ENCODE peak calls at places on chromosomes 1 and 21, in seven cellular contexts. One of them, this sample, is unnamed.

GRCh38 chr1:169906938-169907337 is 13.2 kb upstream of the SCYL3 start:
- DNase-seq in GM12878: no peak
- DNase-seq in SK-N-SH: no peak
- DNase-seq in HepG2: no peak
- DNase-seq in GM12891: no peak
- DNase-seq in H1: no peak
- DNase-seq in GM12892: no peak
- DNase-seq in this sample: no peak

GRCh38 chr1:63935148-63935547 is 161.3 kb downstream of the ROR1 start:
- DNase-seq in GM12878: no peak
- DNase-seq in SK-N-SH: peak
- DNase-seq in HepG2: no peak
- DNase-seq in GM12891: no peak
- DNase-seq in H1: no peak
- DNase-seq in GM12892: no peak
- DNase-seq in this sample: no peak

GRCh38 chr1:41357451-41358151 is 3.6 kb upstream of the FOXO6 start:
- DNase-seq in GM12878: no peak
- DNase-seq in SK-N-SH: peak
- DNase-seq in HepG2: no peak
- DNase-seq in GM12891: no peak
- DNase-seq in H1: peak
- DNase-seq in GM12892: no peak
- DNase-seq in this sample: no peak

GRCh38 chr1:153548722-153549695 is at the start of gene S100A3:
- DNase-seq in GM12878: no peak
- DNase-seq in SK-N-SH: no peak
- DNase-seq in HepG2: no peak
- DNase-seq in GM12891: no peak
- DNase-seq in H1: no peak
- DNase-seq in GM12892: no peak
- DNase-seq in this sample: no peak

GRCh38 chr21:22575165-22575584 is 1577.0 kb downstream of the NCAM2 start:
- DNase-seq in GM12878: no peak
- DNase-seq in SK-N-SH: peak
- DNase-seq in HepG2: no peak
- DNase-seq in GM12891: no peak
- DNase-seq in H1: peak
- DNase-seq in GM12892: no peak
- DNase-seq in this sample: peak

GRCh38 chr1:180778782-180779398 is 133.8 kb upstream of the KIAA1614 start:
- DNase-seq in GM12878: no peak
- DNase-seq in SK-N-SH: peak
- DNase-seq in HepG2: peak
- DNase-seq in GM12891: no peak
- DNase-seq in H1: no peak
- DNase-seq in GM12892: no peak
- DNase-seq in this sample: peak

GRCh38 chr21:45993210-45994085 is 11.9 kb downstream of the COL6A1 start:
- DNase-seq in GM12878: no peak
- DNase-seq in SK-N-SH: no peak
- DNase-seq in HepG2: no peak
- DNase-seq in GM12891: no peak
- DNase-seq in H1: no peak
- DNase-seq in GM12892: no peak
- DNase-seq in this sample: no peak

GRCh38 chr1:77322061-77322900 is 40.5 kb downstream of the AK5 start:
- DNase-seq in GM12878: no peak
- DNase-seq in SK-N-SH: no peak
- DNase-seq in HepG2: peak
- DNase-seq in GM12891: no peak
- DNase-seq in H1: no peak
- DNase-seq in GM12892: no peak
- DNase-seq in this sample: peak

GRCh38 chr1:172359531-172359991 is 60.9 kb upstream of the C1orf105 start:
- DNase-seq in GM12878: no peak
- DNase-seq in SK-N-SH: no peak
- DNase-seq in HepG2: peak
- DNase-seq in GM12891: no peak
- DNase-seq in H1: no peak
- DNase-seq in GM12892: no peak
- DNase-seq in this sample: no peak

GRCh38 chr21:45640888-45641479 is 2.5 kb upstream of the PCBP3 start:
- DNase-seq in GM12878: peak
- DNase-seq in SK-N-SH: no peak
- DNase-seq in HepG2: no peak
- DNase-seq in GM12891: no peak
- DNase-seq in H1: peak
- DNase-seq in GM12892: no peak
- DNase-seq in this sample: no peak

GRCh38 chr1:154746620-154747299 is 123.3 kb downstream of the KCNN3 start:
- DNase-seq in GM12878: no peak
- DNase-seq in SK-N-SH: no peak
- DNase-seq in HepG2: no peak
- DNase-seq in GM12891: no peak
- DNase-seq in H1: no peak
- DNase-seq in GM12892: no peak
- DNase-seq in this sample: no peak

GRCh38 chr1:8740034-8740449 is 77.4 kb downstream of the RERE start:
- DNase-seq in GM12878: no peak
- DNase-seq in SK-N-SH: no peak
- DNase-seq in HepG2: peak
- DNase-seq in GM12891: no peak
- DNase-seq in H1: no peak
- DNase-seq in GM12892: no peak
- DNase-seq in this sample: no peak

GRCh38 chr1:33321178-33321577 is 280 bp upstream of the A3GALT2 start:
- DNase-seq in GM12878: no peak
- DNase-seq in SK-N-SH: no peak
- DNase-seq in HepG2: no peak
- DNase-seq in GM12891: no peak
- DNase-seq in H1: no peak
- DNase-seq in GM12892: no peak
- DNase-seq in this sample: no peak

GRCh38 chr1:228860911-228861829 is 125.9 kb downstream of the RHOU start:
- DNase-seq in GM12878: peak
- DNase-seq in SK-N-SH: no peak
- DNase-seq in HepG2: peak
- DNase-seq in GM12891: no peak
- DNase-seq in H1: no peak
- DNase-seq in GM12892: no peak
- DNase-seq in this sample: no peak

GRCh38 chr1:58395355-58395754 is 151.2 kb downstream of the OMA1 start:
- DNase-seq in GM12878: no peak
- DNase-seq in SK-N-SH: no peak
- DNase-seq in HepG2: peak
- DNase-seq in GM12891: no peak
- DNase-seq in H1: no peak
- DNase-seq in GM12892: no peak
- DNase-seq in this sample: no peak

GRCh38 chr1:41500781-41501518 is 16.5 kb upstream of the EDN2 start:
- DNase-seq in GM12878: no peak
- DNase-seq in SK-N-SH: no peak
- DNase-seq in HepG2: peak
- DNase-seq in GM12891: no peak
- DNase-seq in H1: no peak
- DNase-seq in GM12892: no peak
- DNase-seq in this sample: no peak

GRCh38 chr1:88698140-88698539 is 14.1 kb downstream of the PKN2 start:
- DNase-seq in GM12878: no peak
- DNase-seq in SK-N-SH: no peak
- DNase-seq in HepG2: no peak
- DNase-seq in GM12891: no peak
- DNase-seq in H1: no peak
- DNase-seq in GM12892: no peak
- DNase-seq in this sample: no peak

GRCh38 chr1:202702088-202702487 is 8.2 kb downstream of the SYT2 start:
- DNase-seq in GM12878: no peak
- DNase-seq in SK-N-SH: peak
- DNase-seq in HepG2: no peak
- DNase-seq in GM12891: no peak
- DNase-seq in H1: no peak
- DNase-seq in GM12892: no peak
- DNase-seq in this sample: no peak

GRCh38 chr1:223462866-223463404 is 69.7 kb downstream of the CCDC185 start:
- DNase-seq in GM12878: no peak
- DNase-seq in SK-N-SH: no peak
- DNase-seq in HepG2: no peak
- DNase-seq in GM12891: no peak
- DNase-seq in H1: no peak
- DNase-seq in GM12892: no peak
- DNase-seq in this sample: no peak

GRCh38 chr1:6603851-6604558 is 1.3 kb upstream of the KLHL21 start:
- DNase-seq in GM12878: no peak
- DNase-seq in SK-N-SH: no peak
- DNase-seq in HepG2: peak
- DNase-seq in GM12891: no peak
- DNase-seq in H1: peak
- DNase-seq in GM12892: no peak
- DNase-seq in this sample: no peak

GRCh38 chr1:6601049-6601864 is 1.4 kb downstream of the KLHL21 start:
- DNase-seq in GM12878: no peak
- DNase-seq in SK-N-SH: peak
- DNase-seq in HepG2: peak
- DNase-seq in GM12891: no peak
- DNase-seq in H1: peak
- DNase-seq in GM12892: peak
- DNase-seq in this sample: peak

GRCh38 chr1:6602669-6603423 is at the start of gene KLHL21:
- DNase-seq in GM12878: no peak
- DNase-seq in SK-N-SH: peak
- DNase-seq in HepG2: peak
- DNase-seq in GM12891: peak
- DNase-seq in H1: peak
- DNase-seq in GM12892: peak
- DNase-seq in this sample: peak

GRCh38 chr1:6601865-6602668 is 602 bp downstream of the KLHL21 start:
- DNase-seq in GM12878: no peak
- DNase-seq in SK-N-SH: peak
- DNase-seq in HepG2: no peak
- DNase-seq in GM12891: no peak
- DNase-seq in H1: no peak
- DNase-seq in GM12892: peak
- DNase-seq in this sample: peak

GRCh38 chr1:6603424-6603850 is 768 bp upstream of the KLHL21 start:
- DNase-seq in GM12878: no peak
- DNase-seq in SK-N-SH: no peak
- DNase-seq in HepG2: peak
- DNase-seq in GM12891: no peak
- DNase-seq in H1: peak
- DNase-seq in GM12892: no peak
- DNase-seq in this sample: peak
- TF ChIP-seq TAF1 in GM12878: peak
- TF ChIP-seq TAF1 in SK-N-SH: no peak
- TF ChIP-seq TAF1 in HepG2: no peak
- TF ChIP-seq TAF1 in GM12891: peak
- TF ChIP-seq TAF1 in H1: no peak
- TF ChIP-seq TAF1 in GM12892: no peak
- TF ChIP-seq TAF1 in this sample: peak

GRCh38 chr1:13828454-13829151 is 128.6 kb downstream of the PRDM2 start:
- DNase-seq in GM12878: no peak
- DNase-seq in SK-N-SH: peak
- DNase-seq in HepG2: peak
- DNase-seq in GM12891: peak
- DNase-seq in H1: peak
- DNase-seq in GM12892: peak
- DNase-seq in this sample: peak
- TF ChIP-seq TAF1 in GM12878: no peak
- TF ChIP-seq TAF1 in SK-N-SH: no peak
- TF ChIP-seq TAF1 in HepG2: no peak
- TF ChIP-seq TAF1 in GM12891: no peak
- TF ChIP-seq TAF1 in H1: no peak
- TF ChIP-seq TAF1 in GM12892: no peak
- TF ChIP-seq TAF1 in this sample: no peak

GRCh38 chr1:214282696-214283225 is 1.8 kb downstream of the SMYD2 start:
- DNase-seq in GM12878: no peak
- DNase-seq in SK-N-SH: no peak
- DNase-seq in HepG2: no peak
- DNase-seq in GM12891: no peak
- DNase-seq in H1: no peak
- DNase-seq in GM12892: no peak
- DNase-seq in this sample: no peak

GRCh38 chr1:214281902-214282695 is 1.1 kb downstream of the SMYD2 start:
- DNase-seq in GM12878: no peak
- DNase-seq in SK-N-SH: peak
- DNase-seq in HepG2: peak
- DNase-seq in GM12891: no peak
- DNase-seq in H1: no peak
- DNase-seq in GM12892: no peak
- DNase-seq in this sample: peak

GRCh38 chr1:214277704-214278635 is 3.0 kb upstream of the SMYD2 start:
- DNase-seq in GM12878: no peak
- DNase-seq in SK-N-SH: no peak
- DNase-seq in HepG2: no peak
- DNase-seq in GM12891: no peak
- DNase-seq in H1: no peak
- DNase-seq in GM12892: no peak
- DNase-seq in this sample: no peak

GRCh38 chr1:214281030-214281901 is at the start of gene SMYD2:
- DNase-seq in GM12878: no peak
- DNase-seq in SK-N-SH: peak
- DNase-seq in HepG2: peak
- DNase-seq in GM12891: peak
- DNase-seq in H1: peak
- DNase-seq in GM12892: peak
- DNase-seq in this sample: peak

DNA sequence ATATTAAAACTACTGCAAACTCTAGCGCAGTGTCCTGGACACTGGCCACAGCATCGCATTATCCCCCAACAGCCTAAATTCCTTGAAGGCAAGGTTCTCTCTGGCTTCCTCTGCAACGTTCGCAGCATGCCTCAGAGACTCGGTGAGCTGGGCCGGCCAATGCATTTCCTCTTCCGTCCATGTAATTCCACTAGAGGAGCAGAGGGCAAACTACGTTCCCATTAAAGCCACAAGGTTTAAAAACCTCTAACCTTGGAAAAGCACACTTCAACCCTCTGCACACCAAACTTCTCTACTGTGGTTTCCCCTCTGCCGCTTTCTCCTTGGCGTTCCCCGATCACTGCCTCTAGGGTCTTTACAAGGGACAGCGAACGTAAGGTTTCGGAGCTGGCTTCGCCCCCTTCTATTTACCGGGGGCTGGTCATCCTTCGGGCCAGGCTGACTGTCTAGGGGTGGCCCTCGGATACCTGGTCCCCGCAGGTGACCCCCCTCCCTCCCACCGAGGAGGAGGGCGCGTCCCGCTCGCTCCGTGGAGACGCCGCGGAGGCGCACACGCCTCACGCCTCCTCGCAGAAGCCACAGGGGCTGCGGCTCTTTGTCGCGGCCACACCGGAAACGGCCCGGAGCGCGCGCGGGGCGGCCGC is 451 bp upstream of the SMYD2 start:
- DNase-seq in GM12878: no peak
- DNase-seq in SK-N-SH: peak
- DNase-seq in HepG2: peak
- DNase-seq in GM12891: no peak
- DNase-seq in H1: peak
- DNase-seq in GM12892: peak
- DNase-seq in this sample: no peak
- TF ChIP-seq TAF1 in GM12878: no peak
- TF ChIP-seq TAF1 in SK-N-SH: no peak
- TF ChIP-seq TAF1 in HepG2: peak
- TF ChIP-seq TAF1 in GM12891: no peak
- TF ChIP-seq TAF1 in H1: no peak
- TF ChIP-seq TAF1 in GM12892: no peak
- TF ChIP-seq TAF1 in this sample: peak

GRCh38 chr1:204266504-204267034 is 52.8 kb upstream of the GOLT1A start:
- DNase-seq in GM12878: no peak
- DNase-seq in SK-N-SH: no peak
- DNase-seq in HepG2: peak
- DNase-seq in GM12891: no peak
- DNase-seq in H1: no peak
- DNase-seq in GM12892: no peak
- DNase-seq in this sample: no peak
- TF ChIP-seq TAF1 in GM12878: no peak
- TF ChIP-seq TAF1 in SK-N-SH: no peak
- TF ChIP-seq TAF1 in HepG2: peak
- TF ChIP-seq TAF1 in GM12891: no peak
- TF ChIP-seq TAF1 in H1: no peak
- TF ChIP-seq TAF1 in GM12892: no peak
- TF ChIP-seq TAF1 in this sample: no peak